ENCODE peak calls at places on chromosomes 2 and 18, in six cellular contexts. S is GM12878, G is K562, O is H1, Z is HepG2, A is GM12892. I is an unnamed sample.

GRCh38 chr2:172381275-172381608 is 46.1 kb upstream of the ITGA6 start:
- DNase-seq in G (no peak), O (no peak), A (no peak), Z (no peak), S (no peak), I (no peak)

GRCh38 chr18:46939337-46939963 is 22.0 kb downstream of the KATNAL2 start:
- DNase-seq in Z (peak), G (peak), A (no peak), S (no peak), O (no peak), I (no peak)

GRCh38 chr18:5197461-5197860 is 404 bp upstream of the AKAIN1 start:
- DNase-seq in O (no peak), G (no peak), Z (no peak), A (no peak), S (no peak), I (no peak)

GRCh38 chr18:55903911-55904310 is 315.9 kb upstream of the TCF4 start:
- DNase-seq in Z (no peak), S (no peak), O (no peak), A (no peak), G (no peak), I (no peak)

GRCh38 chr18:12287684-12288405 is 20.2 kb upstream of the TUBB6 start:
- DNase-seq in A (no peak), O (no peak), Z (peak), S (no peak), G (peak), I (no peak)

GRCh38 chr18:34548120-34548972 is 161.8 kb upstream of the DTNA start:
- DNase-seq in S (no peak), G (no peak), O (peak), Z (peak), A (no peak), I (no peak)

GRCh38 chr2:203692039-203692710 is 14.3 kb upstream of the CD28 start:
- DNase-seq in G (no peak), A (no peak), S (no peak), Z (peak), O (no peak), I (no peak)

GRCh38 chr2:67625671-67626070 is 228.5 kb downstream of the ETAA1 start:
- DNase-seq in S (no peak), G (no peak), Z (no peak), O (no peak), A (no peak), I (no peak)

GRCh38 chr2:176388886-176389285 is 119.6 kb downstream of the MTX2 start:
- DNase-seq in G (no peak), Z (no peak), S (no peak), O (no peak), A (no peak), I (no peak)

GRCh38 chr2:66862871-66863650 is 428.1 kb downstream of the MEIS1 start:
- DNase-seq in A (no peak), S (no peak), G (no peak), O (no peak), Z (no peak), I (no peak)

GRCh38 chr2:45275806-45276205 is 266.6 kb upstream of the SIX2 start:
- DNase-seq in A (no peak), Z (no peak), G (no peak), O (no peak), S (no peak), I (no peak)

GRCh38 chr18:75213610-75214009 is 3.0 kb downstream of the TSHZ1 start:
- DNase-seq in A (no peak), O (no peak), Z (no peak), S (no peak), G (no peak), I (no peak)

GRCh38 chr2:192195548-192196418 is 1.1 kb upstream of the TMEFF2 start:
- DNase-seq in O (no peak), S (no peak), G (peak), Z (no peak), A (no peak), I (no peak)

GRCh38 chr18:2978626-2979025 is 34.3 kb downstream of the LPIN2 start:
- DNase-seq in S (no peak), G (no peak), A (no peak), O (no peak), Z (no peak), I (no peak)

GRCh38 chr2:145753966-145754365 is 1234.0 kb upstream of the ZEB2 start:
- DNase-seq in S (no peak), O (no peak), Z (peak), A (no peak), G (peak), I (no peak)

GRCh38 chr2:17835511-17835910 is 19.3 kb downstream of the MSGN1 start:
- DNase-seq in G (no peak), O (no peak), S (no peak), A (no peak), Z (no peak), I (no peak)

GRCh38 chr2:75458201-75458600 is 102.5 kb downstream of the EVA1A start:
- DNase-seq in Z (no peak), S (no peak), G (no peak), A (no peak), O (no peak), I (no peak)

GRCh38 chr2:84830095-84830494 is 50.8 kb downstream of the TRABD2A start:
- DNase-seq in S (no peak), O (no peak), Z (no peak), G (peak), A (no peak), I (no peak)

GRCh38 chr2:235055891-235056516 is 104.2 kb downstream of the SH3BP4 start:
- DNase-seq in O (no peak), Z (peak), A (no peak), S (no peak), G (peak), I (no peak)

GRCh38 chr2:23925702-23926288 is 1.1 kb downstream of the ATAD2B start:
- DNase-seq in G (peak), S (peak), Z (peak), A (peak), O (no peak), I (peak)

GRCh38 chr2:34627003-34627402 is 1027.9 kb upstream of the FAM98A start:
- DNase-seq in S (no peak), G (no peak), O (no peak), A (no peak), Z (no peak), I (no peak)

GRCh38 chr2:71042287-71042686 is 26.2 kb upstream of the NAGK start:
- DNase-seq in G (no peak), A (no peak), O (no peak), Z (no peak), S (no peak), I (no peak)

GRCh38 chr2:16334886-16335605 is 330.6 kb downstream of the CYRIA start:
- DNase-seq in Z (no peak), S (no peak), A (no peak), G (no peak), O (no peak), I (no peak)

GRCh38 chr2:27520316-27520715 is 23.7 kb downstream of the GCKR start:
- DNase-seq in O (no peak), G (no peak), A (no peak), S (no peak), Z (no peak), I (no peak)

GRCh38 chr18:8091042-8091441 is 518.2 kb upstream of the RAB12 start:
- DNase-seq in Z (no peak), O (no peak), G (no peak), S (no peak), A (no peak), I (no peak)

GRCh38 chr2:116098049-116098448 is 1655.6 kb downstream of the DPP10 start:
- DNase-seq in S (no peak), A (no peak), G (no peak), Z (no peak), O (no peak), I (no peak)

GRCh38 chr2:15776992-15777702 is 163.2 kb upstream of the MYCN start:
- DNase-seq in A (no peak), S (no peak), G (no peak), Z (no peak), O (no peak), I (no peak)

GRCh38 chr2:100235098-100235497 is 87.2 kb downstream of the LONRF2 start:
- DNase-seq in S (no peak), O (no peak), G (no peak), A (no peak), Z (no peak), I (peak)

GRCh38 chr2:50729306-50730105 is 302.4 kb downstream of the NRXN1 start:
- DNase-seq in Z (no peak), S (no peak), G (no peak), O (no peak), A (no peak), I (no peak)

GRCh38 chr2:134818321-134818720 is 20.1 kb upstream of the ACMSD start:
- DNase-seq in O (no peak), Z (no peak), G (no peak), S (no peak), A (no peak), I (no peak)

GRCh38 chr2:101609434-101609833 is 88.1 kb upstream of the MAP4K4 start:
- DNase-seq in G (no peak), O (peak), S (no peak), Z (no peak), A (no peak), I (no peak)

GRCh38 chr2:38021589-38021988 is 54.4 kb downstream of the CYP1B1 start:
- DNase-seq in Z (no peak), O (no peak), A (no peak), S (no peak), G (no peak), I (no peak)

GRCh38 chr2:213995400-213996105 is 415.3 kb upstream of the VWC2L start:
- DNase-seq in G (no peak), A (no peak), Z (no peak), O (no peak), S (no peak), I (no peak)

GRCh38 chr2:14420851-14421250 is 211.7 kb upstream of the LRATD1 start:
- DNase-seq in S (no peak), A (no peak), O (no peak), Z (no peak), G (no peak), I (no peak)

GRCh38 chr2:166382448-166382847 is 6.7 kb upstream of the SCN9A start:
- DNase-seq in O (no peak), G (no peak), Z (no peak), A (no peak), S (no peak), I (no peak)

GRCh38 chr2:86627550-86627949 is 3.9 kb upstream of the RNF103 start:
- DNase-seq in O (no peak), A (no peak), G (no peak), Z (no peak), S (no peak), I (no peak)

GRCh38 chr18:79786304-79786703 is 11.4 kb upstream of the KCNG2 start:
- DNase-seq in Z (no peak), S (no peak), A (no peak), G (no peak), O (no peak), I (no peak)

GRCh38 chr2:9423922-9424272 is 443 bp downstream of the CPSF3 start:
- DNase-seq in Z (peak), A (no peak), G (no peak), O (no peak), S (no peak), I (no peak)

GRCh38 chr2:9422321-9423099 is 818 bp downstream of the ITGB1BP1 start:
- DNase-seq in A (peak), G (peak), Z (peak), S (no peak), O (no peak), I (peak)

GRCh38 chr2:9424447-9425164 is 1.2 kb downstream of the CPSF3 start:
- DNase-seq in S (no peak), G (no peak), Z (no peak), A (no peak), O (no peak), I (no peak)

GRCh38 chr2:9420495-9420894 is 2.8 kb downstream of the ITGB1BP1 start:
- DNase-seq in O (no peak), G (no peak), A (no peak), Z (peak), S (no peak), I (no peak)

DNA sequence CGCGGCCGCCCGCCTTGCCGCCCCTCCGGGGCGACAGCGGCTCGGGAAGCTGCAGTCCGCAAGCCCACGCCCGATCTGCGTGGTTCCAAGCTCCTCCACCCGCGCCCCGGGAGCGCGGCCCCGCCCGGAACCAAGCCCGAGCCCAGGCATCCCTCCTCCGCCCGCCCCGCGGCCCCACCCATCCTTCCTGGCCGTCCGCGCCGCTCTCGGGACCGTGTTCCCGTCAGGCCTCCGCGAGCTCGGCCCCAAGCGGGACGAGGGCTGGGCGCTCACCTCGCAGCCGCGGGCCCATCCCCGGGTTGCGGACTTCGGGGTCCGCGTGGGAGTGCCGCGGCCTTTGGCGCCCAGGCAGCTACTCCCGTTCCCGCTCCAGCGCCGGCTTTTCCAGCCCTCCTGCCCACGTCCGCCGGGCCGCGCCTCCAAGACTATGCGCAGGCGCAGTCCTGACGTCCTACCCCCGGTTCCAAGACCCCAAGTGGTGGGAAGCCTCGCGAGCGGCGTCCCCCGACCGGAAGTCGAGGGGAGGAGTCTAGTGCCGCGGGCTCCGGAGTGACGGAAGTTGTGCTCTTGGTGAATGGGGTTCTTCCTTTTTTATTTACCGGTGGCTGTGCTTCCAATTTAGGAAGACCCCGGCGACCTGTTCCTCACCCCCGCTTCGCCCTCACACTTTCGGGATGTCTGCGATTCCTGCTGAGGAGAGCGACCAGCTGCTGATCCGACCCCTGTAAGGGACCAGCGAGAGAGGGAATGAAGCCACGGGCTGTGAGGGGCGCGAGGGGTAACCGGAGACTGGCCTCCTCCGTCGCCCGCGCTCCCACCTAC is at the start of the genes CPSF3 and ITGB1BP1:
- DNase-seq in S (peak), A (peak), Z (peak), O (peak), G (peak), I (peak)
- TF ChIP-seq POLR2A in S (peak), A (peak), Z (peak), O (no peak), G (peak), I (peak)

DNA sequence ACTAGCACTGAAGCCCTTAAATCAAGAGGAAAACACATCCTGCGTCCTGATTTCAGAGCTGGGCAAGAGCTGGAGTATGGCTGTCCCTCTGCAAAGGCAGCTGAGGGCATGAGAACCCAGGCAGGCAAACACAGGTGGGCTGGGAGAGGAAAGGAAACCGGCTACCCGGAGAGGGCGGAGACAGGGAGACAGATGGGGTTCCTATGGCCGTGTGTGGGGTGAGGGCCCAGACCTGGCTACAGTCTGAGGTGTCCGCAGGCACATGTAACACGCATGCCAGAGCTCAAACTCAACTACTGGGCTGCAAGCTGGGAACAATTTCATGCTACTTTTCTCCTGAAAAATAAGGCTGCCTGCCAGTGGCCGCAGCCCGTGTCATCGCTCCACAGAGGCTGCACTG is 2.7 kb downstream of the COPS9 start:
- DNase-seq in A (no peak), O (no peak), S (no peak), Z (no peak), G (no peak), I (no peak)
- TF ChIP-seq TAF1 in A (no peak), O (no peak), S (no peak), Z (no peak), G (no peak), I (no peak)

GRCh38 chr2:207930747-207931146 is 94.6 kb downstream of the PLEKHM3 start:
- DNase-seq in Z (no peak), G (no peak), O (no peak), S (no peak), A (no peak), I (no peak)
- TF ChIP-seq POLR2A in Z (no peak), G (no peak), O (no peak), S (no peak), A (no peak), I (no peak)

GRCh38 chr18:72544092-72544886 is at the start of gene CBLN2:
- DNase-seq in S (no peak), Z (peak), G (peak), O (no peak), A (peak), I (peak)

GRCh38 chr18:72539861-72540260 is 4.3 kb downstream of the CBLN2 start:
- DNase-seq in Z (no peak), O (no peak), G (no peak), A (no peak), S (no peak), I (no peak)

GRCh38 chr18:72542993-72543361 is 1.2 kb downstream of the CBLN2 start:
- DNase-seq in O (no peak), A (no peak), S (no peak), G (no peak), Z (no peak), I (peak)

GRCh38 chr18:72543362-72544055 is 633 bp downstream of the CBLN2 start:
- DNase-seq in S (no peak), G (no peak), Z (no peak), O (no peak), A (peak), I (peak)

DNA sequence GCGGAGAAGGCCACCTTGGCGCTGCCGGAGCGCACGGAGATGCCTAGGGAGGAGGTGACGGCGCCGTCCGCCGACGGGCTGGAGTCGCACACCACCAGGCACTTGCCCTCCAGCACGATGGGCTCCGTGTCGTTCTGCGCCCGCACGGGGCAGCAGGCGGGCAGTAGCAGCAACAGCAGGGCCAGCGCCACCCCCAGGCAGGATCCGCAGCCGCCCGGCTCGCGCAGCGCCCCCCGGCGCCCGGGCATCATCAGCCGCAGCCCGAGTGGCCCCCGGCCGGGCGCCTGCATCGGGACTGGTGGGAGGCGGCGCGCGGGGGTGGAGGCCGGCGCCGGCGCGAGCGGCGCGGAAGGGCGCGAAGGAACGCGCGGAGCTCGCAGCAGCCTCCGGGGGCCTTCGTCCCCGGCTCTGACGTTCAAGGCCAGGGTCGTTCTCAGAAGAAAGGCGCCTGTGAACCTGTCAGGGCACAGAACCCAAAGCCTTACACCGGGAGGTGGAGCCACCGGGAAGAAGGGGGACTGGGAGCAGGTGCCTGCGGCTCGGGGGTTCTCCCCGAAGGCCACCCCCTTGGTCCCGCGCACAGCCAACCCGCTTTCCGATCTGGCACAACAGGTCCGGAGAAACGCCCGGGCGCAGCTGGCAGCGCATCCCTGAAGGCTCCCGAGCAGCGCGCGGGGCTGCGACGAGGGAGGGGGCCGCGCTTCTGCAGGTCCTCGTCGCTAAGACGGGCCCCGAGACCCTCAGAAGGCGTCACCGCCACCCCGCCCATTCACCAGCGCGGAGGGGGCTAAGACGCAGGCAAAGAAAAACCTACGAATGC is 2.1 kb downstream of the CBLN2 start:
- DNase-seq in S (no peak), G (no peak), A (peak), Z (no peak), O (no peak), I (no peak)
- TF ChIP-seq TAF1 in S (no peak), G (no peak), A (no peak), Z (no peak), O (no peak), I (no peak)

DNA sequence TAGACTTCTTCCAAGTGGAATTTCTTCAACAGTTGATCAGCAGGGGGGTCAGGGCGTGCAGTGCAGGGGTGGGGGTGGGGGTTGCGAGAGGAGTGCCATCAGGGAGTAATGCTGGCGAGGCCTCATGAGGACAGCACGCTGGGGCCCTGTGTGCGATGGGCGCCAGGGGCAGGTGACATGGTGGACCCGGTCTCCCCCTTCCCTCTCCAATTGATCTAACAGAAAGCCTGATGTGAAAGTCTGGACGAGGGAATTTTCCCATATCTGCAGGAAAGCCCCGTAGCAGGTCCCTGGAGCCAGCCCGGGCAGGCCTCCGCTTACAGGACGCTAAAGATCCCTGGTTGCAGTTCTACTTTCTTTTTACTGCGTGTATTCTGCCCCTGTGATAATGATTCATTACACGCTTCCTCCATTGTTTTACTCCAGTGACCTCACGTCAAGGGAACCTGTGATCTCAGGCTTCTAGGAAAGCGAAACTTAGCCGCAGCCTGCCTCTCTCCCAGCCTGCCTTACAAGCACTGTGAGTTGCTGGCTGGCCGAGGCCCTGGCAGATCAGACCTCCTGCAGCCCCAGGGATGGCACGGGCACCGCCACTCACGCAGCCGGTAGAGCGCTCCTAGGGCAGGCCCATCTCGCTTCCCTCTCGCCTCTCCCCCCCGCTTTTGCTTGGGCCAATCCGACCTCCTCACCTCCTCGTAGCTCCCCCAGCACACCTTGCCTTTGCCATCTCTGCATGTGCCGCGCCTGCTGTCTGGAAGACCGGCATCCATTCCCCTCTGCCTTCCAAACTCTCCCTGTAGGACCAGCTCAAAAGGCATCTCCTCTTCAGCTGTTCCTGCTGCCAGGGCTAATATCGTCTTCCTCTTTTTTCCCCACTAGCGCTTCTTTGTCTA is 19.2 kb downstream of the NEURL3 start:
- DNase-seq in Z (peak), O (no peak), S (peak), G (no peak), A (peak), I (peak)
- TF ChIP-seq POLR2A in Z (no peak), O (no peak), S (peak), G (no peak), A (peak), I (peak)

GRCh38 chr18:6249110-6249680 is 165.5 kb downstream of the L3MBTL4 start:
- DNase-seq in A (no peak), O (no peak), G (no peak), Z (no peak), S (peak), I (no peak)
- TF ChIP-seq TAF1 in A (no peak), O (no peak), G (no peak), Z (no peak), S (no peak), I (no peak)